ENCODE peak calls at places on chromosomes 11 and 22, in ten cellular contexts. N is WERI-Rb-1, Y is cerebellum, M is right lobe of liver, O is midbrain, C is H9, J is SJSA1, K is heart right ventricle, B is neuronal stem cell, P is stromal cell of bone marrow. Q is an unnamed sample.

GRCh38 chr22:39915295-39915726 is 14.4 kb downstream of the GRAP2 start:
- DNase-seq in M (no peak), P (no peak), Y (no peak), C (no peak), J (no peak), K (no peak), B (no peak), N (no peak), O (no peak), Q (no peak)

GRCh38 chr11:33828604-33829429 is 54.5 kb upstream of the FBXO3 start:
- DNase-seq in O (no peak), B (peak), P (no peak), Y (no peak), J (no peak), M (no peak), C (peak), N (peak), K (no peak), Q (peak)

GRCh38 chr11:104570088-104570701 is 328.1 kb downstream of the CASP12 start:
- DNase-seq in P (peak), M (no peak), N (no peak), O (no peak), J (no peak), Y (no peak), C (no peak), K (no peak), B (no peak), Q (no peak)

GRCh38 chr11:105282658-105283057 is 143.1 kb upstream of the CARD18 start:
- DNase-seq in K (no peak), J (no peak), O (no peak), Y (no peak), M (no peak), C (no peak), N (no peak), P (no peak), B (no peak), Q (no peak)

GRCh38 chr11:12731841-12732336 is 57.7 kb downstream of the TEAD1 start:
- DNase-seq in M (no peak), N (no peak), P (no peak), J (no peak), O (no peak), C (no peak), Y (no peak), B (no peak), K (no peak), Q (no peak)

GRCh38 chr22:20137671-20138416 is 6.2 kb downstream of the ZDHHC8 start:
- DNase-seq in C (no peak), K (no peak), N (no peak), O (no peak), P (no peak), B (no peak), J (no peak), Y (no peak), M (no peak), Q (no peak)

GRCh38 chr11:133947298-133947905 is 9.4 kb downstream of the IGSF9B start:
- DNase-seq in B (peak), O (peak), C (peak), P (no peak), K (peak), N (peak), Y (no peak), J (no peak), M (no peak), Q (peak)

GRCh38 chr22:30876925-30877553 is 91.5 kb downstream of the MORC2 start:
- DNase-seq in N (no peak), K (peak), O (peak), P (peak), B (no peak), C (no peak), J (no peak), M (peak), Y (peak), Q (no peak)

GRCh38 chr22:46546466-46547178 is 9.2 kb upstream of the CELSR1 start:
- DNase-seq in K (peak), Y (no peak), B (no peak), P (no peak), N (no peak), J (peak), O (no peak), C (no peak), M (peak), Q (no peak)

GRCh38 chr22:24803064-24803542 is 2.9 kb upstream of the SGSM1 start:
- DNase-seq in M (peak), J (peak), K (peak), C (peak), Y (peak), O (peak), P (peak), N (peak), B (peak), Q (peak)

GRCh38 chr11:120021978-120022377 is 115.9 kb downstream of the TRIM29 start:
- DNase-seq in N (no peak), Y (no peak), O (no peak), J (no peak), C (peak), M (no peak), P (no peak), B (no peak), K (no peak), Q (no peak)

GRCh38 chr11:5621580-5621979 is 3.2 kb upstream of the TRIM34 start:
- DNase-seq in J (no peak), M (no peak), O (no peak), B (no peak), N (no peak), P (no peak), C (no peak), Y (no peak), K (no peak), Q (no peak)

GRCh38 chr22:11627436-11627797 is 3900.6 kb upstream of the OR11H1 start:
- DNase-seq in M (no peak), Y (no peak), P (no peak), K (no peak), J (no peak), C (no peak), B (no peak), N (no peak), O (no peak), Q (no peak)